ENCODE peak calls at places on chromosomes 13 and 19, in five cellular contexts. S is left cardiac atrium; L is effector memory CD8-positive, alpha-beta T cell; Y is activated CD4-positive, alpha-beta T cell treated with anti-CD3 and anti-CD28 coated beads for 36 hours; A is esophagus mucosa. R is an unnamed sample.

GRCh38 chr19:53507523-53508442 is 30.2 kb upstream of the ZNF331 start:
- ATAC-seq in S (no peak), L (no peak), Y (no peak), A (no peak), R (no peak)

GRCh38 chr19:23699521-23699860 is 12.5 kb upstream of the ZNF675 start:
- ATAC-seq in S (no peak), L (no peak), Y (no peak), A (no peak), R (no peak)

GRCh38 chr13:74306496-74306895 is 172.3 kb upstream of the KLF12 start:
- ATAC-seq in S (no peak), L (peak), Y (peak), A (no peak), R (peak)

GRCh38 chr13:45216193-45216592 is 15.3 kb upstream of the KCTD4 start:
- ATAC-seq in S (no peak), L (no peak), Y (no peak), A (no peak), R (no peak)

GRCh38 chr19:37991841-37992248 is 84.8 kb downstream of the SIPA1L3 start:
- ATAC-seq in S (no peak), L (no peak), Y (no peak), A (peak), R (no peak)

GRCh38 chr13:30700364-30700763 is 35.0 kb upstream of the ALOX5AP start:
- ATAC-seq in S (no peak), L (no peak), Y (peak), A (no peak), R (peak)

GRCh38 chr19:46551175-46551574 is 50.0 kb upstream of the CALM3 start:
- ATAC-seq in S (peak), L (no peak), Y (no peak), A (no peak), R (no peak)

GRCh38 chr13:61277877-61278276 is 137.8 kb downstream of the PCDH20 start:
- ATAC-seq in S (no peak), L (no peak), Y (no peak), A (no peak), R (no peak)

GRCh38 chr13:52776726-52777125 is 37.1 kb upstream of the CNMD start:
- ATAC-seq in S (no peak), L (no peak), Y (no peak), A (no peak), R (no peak)

GRCh38 chr19:46824887-46825730 is 25.5 kb downstream of the AP2S1 start:
- ATAC-seq in S (no peak), L (peak), Y (no peak), A (no peak), R (no peak)

GRCh38 chr19:4051175-4052101 is 15.3 kb downstream of the ZBTB7A start:
- ATAC-seq in S (no peak), L (peak), Y (peak), A (peak), R (peak)

GRCh38 chr19:9863759-9864158 is 28.6 kb downstream of the PIN1 start:
- ATAC-seq in S (no peak), L (no peak), Y (peak), A (no peak), R (peak)

GRCh38 chr13:23777571-23777870 is 111.7 kb downstream of the MIPEP start:
- ATAC-seq in S (no peak), L (no peak), Y (no peak), A (no peak), R (no peak)

GRCh38 chr13:100789968-100790367 is 115.4 kb upstream of the TMTC4 start:
- ATAC-seq in S (no peak), L (no peak), Y (peak), A (no peak), R (peak)

GRCh38 chr13:39297664-39298171 is 259.5 kb downstream of the NHLRC3 start:
- ATAC-seq in S (no peak), L (no peak), Y (no peak), A (no peak), R (no peak)

GRCh38 chr13:113851826-113852535 is 11.9 kb downstream of the GAS6 start:
- ATAC-seq in S (no peak), L (no peak), Y (no peak), A (no peak), R (no peak)

GRCh38 chr19:709196-709964 is 645 bp downstream of the PALM start:
- ATAC-seq in S (peak), L (no peak), Y (no peak), A (peak), R (no peak)

GRCh38 chr13:27728271-27728670 is 64.0 kb upstream of the GSX1 start:
- ATAC-seq in S (no peak), L (no peak), Y (no peak), A (no peak), R (no peak)

GRCh38 chr19:3585301-3586123 is at the start of gene GIPC3:
- ATAC-seq in S (no peak), L (no peak), Y (peak), A (peak), R (no peak)

GRCh38 chr19:33261511-33262192 is 36.0 kb upstream of the SLC7A10 start:
- ATAC-seq in S (no peak), L (no peak), Y (no peak), A (peak), R (no peak)

GRCh38 chr13:25170554-25171107 is 1.5 kb downstream of the AMER2 start:
- ATAC-seq in S (no peak), L (no peak), Y (peak), A (no peak), R (no peak)

GRCh38 chr19:40705362-40705651 is 11.4 kb downstream of the COQ8B start:
- ATAC-seq in S (peak), L (no peak), Y (no peak), A (no peak), R (no peak)

GRCh38 chr19:57161985-57162544 is 5.2 kb downstream of the DUXA start:
- ATAC-seq in S (peak), L (no peak), Y (no peak), A (no peak), R (no peak)

GRCh38 chr13:40503966-40504591 is 162.4 kb downstream of the FOXO1 start:
- ATAC-seq in S (peak), L (no peak), Y (no peak), A (peak), R (no peak)

GRCh38 chr19:34967551-34967950 is 3.5 kb upstream of the ZNF792 start:
- ATAC-seq in S (no peak), L (no peak), Y (no peak), A (no peak), R (no peak)

GRCh38 chr13:40910324-40911050 is 108.6 kb downstream of the ELF1 start:
- ATAC-seq in S (no peak), L (no peak), Y (peak), A (no peak), R (peak)

GRCh38 chr19:38657633-38658222 is 10.3 kb downstream of the ACTN4 start:
- ATAC-seq in S (no peak), L (peak), Y (peak), A (peak), R (peak)

GRCh38 chr13:33183431-33184130 is 102.0 kb downstream of the STARD13 start:
- ATAC-seq in S (no peak), L (no peak), Y (no peak), A (no peak), R (no peak)

GRCh38 chr13:76799696-76800095 is 86.5 kb downstream of the KCTD12 start:
- ATAC-seq in S (no peak), L (no peak), Y (no peak), A (no peak), R (peak)

R was measured in activated T-helper 17 cell treated with anti-CD3 and anti-CD28 coated beads, Interleukin-2, amount 50 U/mL, for 72 hours.